ENCODE peak calls at places on chromosomes 16 and 17, in five cellular contexts. X is HCT116, E is transverse colon, F is neuronal stem cell, J is body of pancreas. O is an unnamed sample. For H3K4me1 and H3K27me3, the result is how much of the 10 kb centered on the place peaks cover.

GRCh38 chr17:13917635-13918034 is 151.7 kb upstream of the COX10 start:
- DNase-seq in X (no peak), E (no peak), F (no peak), J (no peak), O (no peak)

GRCh38 chr16:30834130-30834740 is 47.2 kb upstream of the ZNF629 start:
- DNase-seq in X (no peak), E (no peak), F (no peak), J (no peak), O (no peak)

GRCh38 chr17:39118674-39119419 is 32.6 kb downstream of the PLXDC1 start:
- DNase-seq in X (no peak), E (no peak), F (no peak), J (no peak), O (no peak)

GRCh38 chr17:18246880-18247612 is 11.5 kb downstream of the FLII start:
- DNase-seq in X (no peak), E (peak), F (no peak), J (peak), O (no peak)

GRCh38 chr17:74854792-74855191 is 4.9 kb downstream of the GRIN2C start:
- DNase-seq in X (no peak), E (no peak), F (no peak), J (no peak), O (no peak)

GRCh38 chr16:66741971-66742396 is 9.4 kb downstream of the DYNC1LI2 start:
- DNase-seq in X (no peak), E (no peak), F (no peak), J (no peak), O (no peak)

GRCh38 chr17:82101301-82101715 is 3.3 kb upstream of the FASN start:
- DNase-seq in X (no peak), E (no peak), F (no peak), J (no peak), O (no peak)

GRCh38 chr17:73342057-73342522 is 30.3 kb upstream of the CDC42EP4 start:
- DNase-seq in X (no peak), E (peak), F (peak), J (peak), O (no peak)

GRCh38 chr17:21373034-21373433 is 3.1 kb upstream of the KCNJ12 start:
- DNase-seq in X (no peak), E (no peak), F (no peak), J (no peak), O (no peak)

GRCh38 chr17:79612468-79613194 is 1.8 kb upstream of the RBFOX3 start:
- DNase-seq in X (peak), E (peak), F (peak), J (peak), O (peak)

GRCh38 chr16:67294927-67295326 is 15.6 kb downstream of the PLEKHG4 start:
- DNase-seq in X (no peak), E (no peak), F (no peak), J (no peak), O (no peak)

GRCh38 chr17:45004388-45004787 is 36.3 kb upstream of the C1QL1 start:
- DNase-seq in X (no peak), E (no peak), F (no peak), J (no peak), O (no peak)

GRCh38 chr17:17797119-17797809 is 39.5 kb downstream of the SREBF1 start:
- DNase-seq in X (no peak), E (no peak), F (no peak), J (no peak), O (no peak)

GRCh38 chr17:2343421-2343820 is 6.1 kb downstream of the SGSM2 start:
- DNase-seq in X (no peak), E (peak), F (no peak), J (no peak), O (no peak)

GRCh38 chr17:75530837-75531723 is 5.6 kb downstream of the LLGL2 start:
- DNase-seq in X (no peak), E (no peak), F (no peak), J (no peak), O (no peak)

GRCh38 chr16:3074860-3075545 is 9.6 kb downstream of the IL32 start:
- DNase-seq in X (no peak), E (peak), F (no peak), J (no peak), O (no peak)

GRCh38 chr17:34619687-34620217 is 40.4 kb downstream of the TMEM132E start:
- DNase-seq in X (no peak), E (no peak), F (no peak), J (no peak), O (no peak)

GRCh38 chr17:30219833-30220232 is 15.7 kb downstream of the SLC6A4 start:
- DNase-seq in X (no peak), E (no peak), F (no peak), J (no peak), O (no peak)

GRCh38 chr16:19960183-19960582 is 75.5 kb upstream of the GPRC5B start:
- DNase-seq in X (no peak), E (no peak), F (no peak), J (no peak), O (no peak)

GRCh38 chr16:89005201-89006035 is 28.4 kb upstream of the CBFA2T3 start:
- DNase-seq in X (no peak), E (no peak), F (no peak), J (no peak), O (no peak)

GRCh38 chr17:80836658-80836965 is 155.0 kb upstream of the CHMP6 start:
- DNase-seq in X (no peak), E (no peak), F (no peak), J (no peak), O (no peak)

GRCh38 chr17:80837711-80838110 is 153.9 kb upstream of the CHMP6 start:
- DNase-seq in X (no peak), E (no peak), F (no peak), J (no peak), O (no peak)

GRCh38 chr17:80836971-80837481 is 154.6 kb upstream of the CHMP6 start:
- DNase-seq in X (no peak), E (no peak), F (no peak), J (no peak), O (no peak)

GRCh38 chr17:80834896-80835281 is 156.8 kb upstream of the CHMP6 start:
- DNase-seq in X (no peak), E (no peak), F (no peak), J (no peak), O (no peak)

DNA sequence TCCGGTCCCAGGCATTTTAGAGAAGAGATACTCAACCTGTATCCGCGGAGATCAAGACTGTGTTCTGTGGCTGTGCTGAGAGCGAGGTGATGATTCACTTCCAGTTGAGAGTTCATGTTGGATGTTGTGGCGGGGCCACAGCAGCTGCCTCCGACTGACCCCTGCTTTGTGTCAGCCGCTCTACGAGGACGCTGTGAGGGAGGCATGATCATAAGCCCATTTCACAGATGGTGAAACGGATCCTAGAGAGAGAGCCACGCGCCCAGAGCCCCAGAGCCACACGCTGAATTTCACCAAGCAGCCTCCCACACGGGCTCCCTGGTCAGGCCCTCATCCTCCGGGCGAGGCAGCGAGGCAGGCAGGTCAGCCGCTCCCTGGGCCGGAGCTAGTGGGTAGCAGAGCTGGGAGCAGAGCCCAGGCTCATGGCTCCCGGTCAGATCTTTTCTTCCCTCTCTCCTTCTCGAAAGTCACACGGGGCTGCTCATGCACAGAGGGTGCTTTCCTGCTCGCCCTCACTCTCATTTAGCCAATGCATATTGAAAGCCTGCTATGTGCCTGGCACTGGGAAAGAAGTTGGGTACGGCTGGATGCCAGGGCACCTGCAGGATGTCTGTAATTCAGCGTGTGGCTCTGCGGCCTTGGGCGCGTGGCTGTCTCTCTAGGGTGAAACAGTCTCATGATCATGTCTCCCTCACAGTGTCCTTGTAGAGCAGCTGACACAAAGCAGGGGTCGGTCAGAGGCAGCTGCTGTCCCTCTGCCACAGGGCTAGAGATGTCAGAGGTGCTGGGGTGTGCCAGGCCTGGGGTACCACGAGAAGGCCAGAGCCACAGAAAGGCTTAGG is 155.6 kb upstream of the CHMP6 start:
- DNase-seq in X (no peak), E (no peak), F (no peak), J (no peak), O (no peak)
- H3K4me1 ChIP-seq in X (under half), E (under half), F (under half), J (under half), O (under half)

GRCh38 chr17:77570565-77570898 is 388.0 kb upstream of the TNRC6C start:
- DNase-seq in X (no peak), E (no peak), F (no peak), J (no peak), O (no peak)

GRCh38 chr17:77571562-77571981 is 386.9 kb upstream of the TNRC6C start:
- DNase-seq in X (no peak), E (no peak), F (no peak), J (no peak), O (no peak)

GRCh38 chr17:77569846-77570564 is 388.5 kb upstream of the TNRC6C start:
- DNase-seq in X (no peak), E (no peak), F (no peak), J (no peak), O (no peak)

GRCh38 chr17:77572065-77572601 is 386.4 kb upstream of the TNRC6C start:
- DNase-seq in X (no peak), E (no peak), F (no peak), J (no peak), O (no peak)

GRCh38 chr17:77571141-77571540 is 387.4 kb upstream of the TNRC6C start:
- DNase-seq in X (no peak), E (no peak), F (peak), J (no peak), O (no peak)
- H3K27me3 ChIP-seq in X (under half), E (under half), F (under half), J (under half), O (under half)

GRCh38 chr17:42135151-42135550 is 12.5 kb downstream of the HSPB9 start:
- DNase-seq in X (no peak), E (no peak), F (no peak), J (no peak), O (no peak)
- H3K4me1 ChIP-seq in X (under half), E (half or more), F (under half), J (half or more), O (under half)

DNA sequence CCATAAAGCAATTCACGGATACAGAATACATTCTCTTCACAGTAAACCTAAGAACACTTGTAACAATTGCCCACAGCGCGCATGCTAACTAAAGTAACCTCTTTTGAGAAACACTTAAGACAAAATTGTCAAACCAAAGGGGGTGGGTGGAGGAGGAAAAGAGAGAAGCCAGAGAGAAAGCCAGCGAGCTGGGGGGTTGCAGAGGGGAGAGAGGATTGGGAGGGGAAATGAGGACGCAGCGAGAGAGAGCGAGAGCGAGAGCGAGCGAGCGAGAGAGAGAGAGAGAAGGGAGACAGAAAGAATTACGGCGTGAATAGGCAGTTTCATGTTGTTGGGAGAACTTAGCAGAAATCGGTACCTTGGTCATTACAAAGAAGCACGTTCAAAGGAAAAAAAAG is 1.6 kb upstream of the HOXB7 start:
- DNase-seq in X (no peak), E (no peak), F (no peak), J (no peak), O (no peak)
- H3K27me3 ChIP-seq in X (under half), E (half or more), F (half or more), J (half or more), O (half or more)

O was measured in iPS DF 6.9.